ENCODE peak calls at places on chromosomes 13 and 19, in five cellular contexts. T is A673, Y is astrocyte of the spinal cord, F is tibial nerve, V is uterus. Z is an unnamed sample.

GRCh38 chr13:110089100-110089499 is 217.9 kb downstream of the COL4A1 start:
- DNase-seq in Y (no peak), F (no peak), V (no peak), T (no peak), Z (no peak)

GRCh38 chr19:18609717-18610051 is 3.0 kb upstream of the TMEM59L start:
- DNase-seq in V (no peak), Y (no peak), T (no peak), F (no peak), Z (no peak)

GRCh38 chr13:111939285-111940278 is 127.4 kb upstream of the SOX1 start:
- DNase-seq in V (no peak), F (no peak), Y (no peak), T (no peak), Z (no peak)

GRCh38 chr13:70249332-70250064 is 141.2 kb upstream of the KLHL1 start:
- DNase-seq in F (no peak), T (no peak), Y (peak; percentile 85), V (no peak), Z (no peak)

GRCh38 chr19:29677001-29677781 is 11.9 kb downstream of the PLEKHF1 start:
- DNase-seq in T (no peak), Y (no peak), V (no peak), F (no peak), Z (no peak)

GRCh38 chr13:21639604-21640003 is 31.3 kb upstream of the FGF9 start:
- DNase-seq in Y (no peak), F (no peak), V (no peak), T (no peak), Z (no peak)

GRCh38 chr13:99301056-99301838 is 6.0 kb downstream of the GPR183 start:
- DNase-seq in V (no peak), T (no peak), Y (no peak), F (no peak), Z (no peak)

GRCh38 chr19:5585461-5586299 is 17.9 kb upstream of the TINCR start:
- DNase-seq in T (peak; percentile 84), F (no peak), V (no peak), Y (peak; percentile 33), Z (no peak)

GRCh38 chr13:44790289-44790688 is 199.0 kb downstream of the NUFIP1 start:
- DNase-seq in T (no peak), F (no peak), Y (no peak), V (no peak), Z (no peak)

GRCh38 chr19:12788682-12789097 is 2.6 kb upstream of the JUNB start:
- DNase-seq in F (no peak), T (peak; percentile 71), Y (peak; percentile 66), V (peak; percentile 84), Z (peak; percentile 72)

GRCh38 chr19:32702010-32702409 is 10.4 kb downstream of the NUDT19 start:
- DNase-seq in F (no peak), T (no peak), V (no peak), Y (no peak), Z (no peak)

GRCh38 chr13:22161871-22162270 is 491.0 kb downstream of the FGF9 start:
- DNase-seq in T (no peak), V (no peak), Y (no peak), F (no peak), Z (no peak)

GRCh38 chr19:38617764-38618589 is at the start of gene MAP4K1:
- DNase-seq in Y (no peak), T (no peak), F (no peak), V (no peak), Z (no peak)

GRCh38 chr19:14530005-14530348 is 583 bp downstream of the TECR start:
- DNase-seq in V (no peak), F (no peak), T (no peak), Y (no peak), Z (no peak)

GRCh38 chr13:27774651-27775050 is 17.6 kb upstream of the GSX1 start:
- DNase-seq in V (no peak), T (no peak), Y (no peak), F (no peak), Z (no peak)

GRCh38 chr13:86933676-86934075 is 737.5 kb upstream of the SLITRK5 start:
- DNase-seq in F (no peak), V (no peak), T (peak; percentile 33), Y (no peak), Z (no peak)

GRCh38 chr19:52086481-52086880 is 9.1 kb downstream of the ZNF841 start:
- DNase-seq in Y (no peak), T (no peak), V (no peak), F (no peak), Z (peak; percentile 21)

GRCh38 chr19:10430505-10431253 is 10.3 kb downstream of the PDE4A start:
- DNase-seq in T (no peak), Y (no peak), V (peak; percentile 38), F (no peak), Z (peak; percentile 62)

DNA sequence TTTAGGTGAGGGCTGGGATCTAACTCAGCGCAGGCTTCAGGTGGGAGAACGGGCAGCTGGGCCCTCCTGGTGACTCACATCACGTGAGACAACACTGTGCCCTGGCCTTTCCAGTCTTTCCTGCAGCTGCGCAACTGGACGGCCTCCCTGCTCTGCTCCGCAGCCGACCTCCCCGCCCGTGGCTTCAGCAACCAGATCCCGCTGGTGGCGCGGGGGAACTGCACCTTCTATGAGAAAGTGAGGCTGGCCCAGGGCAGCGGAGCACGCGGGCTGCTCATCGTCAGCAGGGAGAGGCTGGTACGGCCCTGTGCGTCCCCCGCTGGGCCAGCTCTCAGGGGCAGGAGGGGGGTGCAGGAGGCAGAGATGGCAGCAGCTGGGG is 8.8 kb downstream of the SPPL2B start:
- DNase-seq in T (no peak), F (no peak), Y (peak; percentile 63), V (peak; percentile 41), Z (no peak)
- TF ChIP-seq CTCF in T (no peak), F (no peak), Y (peak; percentile 46), V (peak; percentile 28), Z (no peak)

GRCh38 chr13:93226065-93226622 is 463 bp upstream of the GPC6 start:
- DNase-seq in F (no peak), T (no peak), V (no peak), Y (no peak), Z (no peak)

GRCh38 chr13:93226623-93227279 is at the start of gene GPC6:
- DNase-seq in T (peak; percentile 95), F (peak; percentile 23), V (no peak), Y (peak; percentile 96), Z (peak; percentile 94)

GRCh38 chr13:93227280-93227905 is 786 bp downstream of the GPC6 start:
- DNase-seq in Y (peak; percentile 80), T (peak; percentile 74), F (peak; percentile 16), V (no peak), Z (peak; percentile 54)

GRCh38 chr13:93230466-93230865 is 3.9 kb downstream of the GPC6 start:
- DNase-seq in T (no peak), V (no peak), F (no peak), Y (peak; percentile 69), Z (peak; percentile 90)

DNA sequence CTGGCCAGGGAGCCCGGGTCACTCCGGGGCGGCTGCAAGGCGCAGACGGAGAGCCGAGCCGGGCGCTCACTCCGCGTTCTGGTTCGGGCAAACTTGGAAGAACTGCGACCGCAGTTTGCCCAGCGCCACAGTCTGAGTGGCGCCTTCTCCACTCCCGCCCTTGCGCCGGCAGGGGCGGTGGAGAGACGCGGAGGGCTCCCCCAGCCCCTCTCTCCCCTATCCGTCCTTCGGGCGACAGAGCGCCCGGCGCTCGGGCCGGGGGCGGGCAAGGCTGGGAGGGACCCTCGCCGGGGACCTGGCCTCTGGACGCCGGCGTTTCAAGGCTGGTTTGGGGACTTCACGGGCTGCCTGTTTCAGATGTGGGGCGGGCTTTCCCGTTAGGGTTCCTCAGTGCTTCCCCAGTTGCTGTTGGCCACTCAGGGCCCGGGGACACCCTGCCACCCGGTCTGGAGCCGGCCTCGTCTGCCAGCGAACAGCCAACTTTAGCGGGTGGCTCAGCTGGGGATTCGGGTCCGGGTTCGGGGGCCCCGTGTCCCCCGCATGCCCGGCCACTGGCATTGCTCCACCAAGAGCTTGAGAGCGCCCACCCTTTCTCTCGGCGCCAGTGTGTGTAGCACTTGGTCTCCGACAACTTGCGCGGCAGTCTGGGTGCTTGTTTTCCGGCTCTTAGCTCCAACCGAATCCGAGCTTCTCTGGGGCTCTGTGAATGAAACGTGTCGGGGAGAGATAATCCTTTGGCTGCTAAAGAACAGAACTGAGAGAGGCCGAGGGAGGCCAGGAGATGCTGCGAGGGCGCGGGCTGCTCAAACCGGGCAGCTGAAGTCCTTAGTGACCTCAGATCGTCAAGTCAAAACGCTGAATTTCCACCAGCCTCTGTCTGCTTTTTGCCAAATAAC is 1.5 kb downstream of the GPC6 start:
- DNase-seq in Y (peak; percentile 92), V (peak; percentile 26), F (peak; percentile 22), T (peak; percentile 95), Z (peak; percentile 89)
- TF ChIP-seq CTCF in Y (peak; percentile 76), V (peak; percentile 31), F (peak; percentile 48), T (peak; percentile 67), Z (peak; percentile 62)

GRCh38 chr13:77329133-77330008 is 2.5 kb upstream of the MYCBP2 start:
- DNase-seq in F (peak; percentile 76), Y (peak; percentile 97), V (peak; percentile 80), T (peak; percentile 97), Z (peak; percentile 98)
- TF ChIP-seq CTCF in F (no peak), Y (no peak), V (no peak), T (no peak), Z (no peak)

DNA sequence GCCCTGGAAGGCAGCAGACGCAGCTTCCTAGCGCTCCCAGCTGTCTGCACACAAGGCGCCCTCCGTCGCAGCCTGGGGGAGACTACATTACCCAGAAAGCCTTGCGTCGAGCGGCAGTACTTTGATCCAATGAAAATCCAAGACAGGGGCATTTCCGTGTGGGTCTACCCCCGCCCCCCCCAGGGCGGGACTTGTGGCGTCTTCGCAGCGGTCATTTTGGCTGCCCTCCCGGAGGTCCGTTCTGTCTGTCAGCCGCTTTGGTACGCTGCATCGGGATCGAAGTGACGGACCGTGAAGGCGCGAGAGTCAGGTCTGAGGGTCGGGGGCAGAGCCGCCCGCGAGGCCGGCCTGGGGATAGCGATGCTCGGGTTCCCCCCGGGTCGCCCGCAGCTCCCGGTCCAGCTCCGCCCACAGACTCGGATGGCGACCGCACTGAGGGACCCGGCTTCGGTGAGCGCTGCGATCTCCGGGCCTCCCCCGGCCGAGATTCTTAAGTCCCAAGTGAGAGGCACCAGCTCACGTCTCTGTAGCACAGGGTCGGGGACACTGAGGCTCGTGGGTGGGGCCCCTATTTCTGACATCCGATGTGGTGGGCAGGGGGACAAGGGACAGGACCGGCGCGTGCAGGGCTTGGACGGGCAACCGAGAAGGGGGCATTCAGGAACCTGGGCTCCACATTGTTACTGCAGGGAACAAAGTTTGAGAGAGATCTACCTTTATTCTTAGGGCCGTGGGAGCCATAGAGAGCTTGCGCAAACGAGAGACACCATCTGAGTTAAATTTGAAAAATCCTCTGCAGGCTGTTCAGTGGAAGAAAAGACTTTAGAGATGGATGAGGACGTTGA is at the start of gene ZNF211:
- DNase-seq in Y (peak; percentile 95), F (peak; percentile 84), T (peak; percentile 97), V (peak; percentile 88), Z (peak; percentile 91)
- TF ChIP-seq CTCF in Y (no peak), F (no peak), T (no peak), V (no peak), Z (no peak)